ENCODE peak calls at places on chromosomes 6 and 20, in four cellular contexts. N is heart left ventricle, X is upper lobe of right lung, E is H1. P is an unnamed sample.

GRCh38 chr6:135738646-135739045 is 112.9 kb upstream of the PDE7B start:
- DNase-seq in N (no peak), X (no peak), E (no peak), P (no peak)

GRCh38 chr20:16302818-16303217 is 270.4 kb downstream of the KIF16B start:
- DNase-seq in N (no peak), X (no peak), E (no peak), P (no peak)

GRCh38 chr6:101700655-101701054 is 307.1 kb downstream of the GRIK2 start:
- DNase-seq in N (no peak), X (no peak), E (no peak), P (no peak)

GRCh38 chr6:125811259-125811658 is 20.5 kb downstream of the NCOA7 start:
- DNase-seq in N (no peak), X (no peak), E (no peak), P (no peak)

GRCh38 chr20:16100767-16101166 is 472.5 kb downstream of the KIF16B start:
- DNase-seq in N (no peak), X (no peak), E (no peak), P (no peak)

GRCh38 chr6:135346747-135347146 is 150.8 kb downstream of the AHI1 start:
- DNase-seq in N (no peak), X (no peak), E (no peak), P (no peak)

GRCh38 chr6:157718788-157719187 is 104.3 kb upstream of the SNX9 start:
- DNase-seq in N (no peak), X (no peak), E (no peak), P (no peak)

GRCh38 chr6:133017581-133017980 is 203.2 kb downstream of the RPS12 start:
- DNase-seq in N (no peak), X (no peak), E (no peak), P (no peak)

GRCh38 chr6:135268740-135269139 is 87.6 kb downstream of the MYB start:
- DNase-seq in N (no peak), X (no peak), E (peak; percentile 3), P (no peak)

GRCh38 chr6:78611886-78612480 is 255.4 kb upstream of the IRAK1BP1 start:
- DNase-seq in N (no peak), X (no peak), E (no peak), P (no peak)

GRCh38 chr6:22569281-22570184 is at the start of gene HDGFL1:
- DNase-seq in N (no peak), X (peak; percentile 48), E (no peak), P (no peak)

GRCh38 chr6:35051393-35051792 is 89.7 kb downstream of the TCP11 start:
- DNase-seq in N (no peak), X (no peak), E (no peak), P (no peak)

GRCh38 chr6:156720739-156721714 is 56.2 kb upstream of the ARID1B start:
- DNase-seq in N (peak; percentile 25), X (peak; percentile 72), E (peak; percentile 65), P (no peak)

GRCh38 chr6:301929-302705 is 9.8 kb downstream of the DUSP22 start:
- DNase-seq in N (no peak), X (no peak), E (no peak), P (no peak)

GRCh38 chr20:61742097-61742805 is 323.4 kb downstream of the TAF4 start:
- DNase-seq in N (no peak), X (no peak), E (no peak), P (no peak)

GRCh38 chr6:124962617-124963415 is 579 bp downstream of the RNF217 start:
- DNase-seq in N (peak; percentile 52), X (peak; percentile 79), E (peak; percentile 74), P (no peak)

GRCh38 chr6:136677344-136677743 is 114.9 kb downstream of the MAP3K5 start:
- DNase-seq in N (no peak), X (no peak), E (no peak), P (no peak)

GRCh38 chr6:46452312-46452917 is 38.8 kb downstream of the RCAN2 start:
- DNase-seq in N (no peak), X (no peak), E (no peak), P (no peak)

GRCh38 chr6:82185948-82186347 is 61.6 kb downstream of the IBTK start:
- DNase-seq in N (no peak), X (no peak), E (no peak), P (no peak)

GRCh38 chr6:156543431-156543830 is 233.7 kb upstream of the ARID1B start:
- DNase-seq in N (no peak), X (no peak), E (peak; percentile 23), P (no peak)

GRCh38 chr6:158631678-158632537 is 12.6 kb downstream of the DYNLT1 start:
- DNase-seq in N (peak; percentile 81), X (peak; percentile 66), E (no peak), P (no peak)

GRCh38 chr20:64236137-64237088 is 19.1 kb upstream of the PCMTD2 start:
- DNase-seq in N (no peak), X (peak; percentile 37), E (no peak), P (no peak)

GRCh38 chr20:9457055-9457454 is 57.3 kb upstream of the LAMP5 start:
- DNase-seq in N (no peak), X (no peak), E (no peak), P (no peak)

GRCh38 chr6:88919032-88919431 is 44.4 kb downstream of the RNGTT start:
- DNase-seq in N (no peak), X (no peak), E (no peak), P (no peak)

GRCh38 chr20:2217857-2218529 is 77.8 kb upstream of the TGM3 start:
- DNase-seq in N (peak; percentile 25), X (no peak), E (no peak), P (no peak)

DNA sequence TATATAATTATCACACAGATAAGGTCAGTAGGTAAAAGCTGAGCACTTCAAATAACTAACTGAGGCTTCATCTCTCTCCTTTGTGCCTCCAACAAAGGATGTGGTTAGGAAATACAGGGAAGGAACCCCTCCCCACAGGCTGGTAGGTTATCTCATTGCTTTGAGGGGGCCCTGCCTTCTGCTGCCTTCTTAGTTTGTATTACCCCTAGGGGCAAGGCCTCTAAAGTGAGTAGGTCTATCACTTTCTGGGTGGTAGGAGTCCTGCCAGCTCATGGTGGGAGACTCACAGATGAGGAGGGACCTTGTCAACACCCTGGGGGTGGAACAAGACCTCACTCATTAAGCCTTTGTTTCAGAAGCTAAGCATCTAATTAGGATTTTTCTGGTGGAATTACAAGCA is 34.6 kb downstream of the EDN1 start:
- DNase-seq in N (no peak), X (no peak), E (peak; percentile 51), P (no peak)
- H3K27ac ChIP-seq in N (no peak overlapping the region), X (peak overlapping the region; percentile 52), E (no peak overlapping the region), P (peak overlapping the region; percentile 99)

GRCh38 chr6:70162972-70163371 is 139.9 kb downstream of the COL9A1 start:
- DNase-seq in N (no peak), X (no peak), E (no peak), P (no peak)

GRCh38 chr6:70163795-70164194 is 139.1 kb downstream of the COL9A1 start:
- DNase-seq in N (no peak), X (no peak), E (no peak), P (no peak)

GRCh38 chr6:70166088-70166958 is 136.6 kb downstream of the COL9A1 start:
- DNase-seq in N (peak; percentile 19), X (peak; percentile 67), E (peak; percentile 79), P (no peak)

DNA sequence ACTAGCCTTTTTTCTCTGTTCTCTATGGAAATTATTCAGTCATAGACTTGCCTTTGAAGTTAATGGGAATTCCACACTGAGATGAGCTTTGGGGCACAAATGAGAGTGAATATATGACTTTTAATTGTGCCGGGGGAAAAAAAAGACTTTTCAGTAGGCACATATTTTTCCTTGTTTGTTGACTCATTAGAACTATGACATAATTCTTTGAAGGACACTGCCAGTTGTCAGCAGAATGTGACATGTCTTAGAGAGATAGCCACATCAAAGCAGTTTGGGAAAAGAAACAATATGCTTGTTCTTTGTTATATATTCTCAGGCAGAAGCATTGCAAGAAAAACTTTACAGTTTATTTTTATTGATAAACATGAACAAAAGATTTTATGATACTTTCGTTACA is 138.3 kb downstream of the COL9A1 start:
- DNase-seq in N (no peak), X (no peak), E (no peak), P (no peak)
- H3K27ac ChIP-seq in N (no peak overlapping the region), X (no peak overlapping the region), E (no peak overlapping the region), P (no peak overlapping the region)

GRCh38 chr6:106525885-106526280 is 103.4 kb downstream of the RTN4IP1 start:
- DNase-seq in N (no peak), X (no peak), E (no peak), P (no peak)

GRCh38 chr6:106527111-106527510 is 102.2 kb downstream of the RTN4IP1 start:
- DNase-seq in N (no peak), X (no peak), E (no peak), P (no peak)

GRCh38 chr6:106522557-106522956 is 106.7 kb downstream of the RTN4IP1 start:
- DNase-seq in N (no peak), X (no peak), E (no peak), P (no peak)

GRCh38 chr6:106527979-106528378 is 101.3 kb downstream of the RTN4IP1 start:
- DNase-seq in N (no peak), X (no peak), E (no peak), P (peak; percentile 88)

DNA sequence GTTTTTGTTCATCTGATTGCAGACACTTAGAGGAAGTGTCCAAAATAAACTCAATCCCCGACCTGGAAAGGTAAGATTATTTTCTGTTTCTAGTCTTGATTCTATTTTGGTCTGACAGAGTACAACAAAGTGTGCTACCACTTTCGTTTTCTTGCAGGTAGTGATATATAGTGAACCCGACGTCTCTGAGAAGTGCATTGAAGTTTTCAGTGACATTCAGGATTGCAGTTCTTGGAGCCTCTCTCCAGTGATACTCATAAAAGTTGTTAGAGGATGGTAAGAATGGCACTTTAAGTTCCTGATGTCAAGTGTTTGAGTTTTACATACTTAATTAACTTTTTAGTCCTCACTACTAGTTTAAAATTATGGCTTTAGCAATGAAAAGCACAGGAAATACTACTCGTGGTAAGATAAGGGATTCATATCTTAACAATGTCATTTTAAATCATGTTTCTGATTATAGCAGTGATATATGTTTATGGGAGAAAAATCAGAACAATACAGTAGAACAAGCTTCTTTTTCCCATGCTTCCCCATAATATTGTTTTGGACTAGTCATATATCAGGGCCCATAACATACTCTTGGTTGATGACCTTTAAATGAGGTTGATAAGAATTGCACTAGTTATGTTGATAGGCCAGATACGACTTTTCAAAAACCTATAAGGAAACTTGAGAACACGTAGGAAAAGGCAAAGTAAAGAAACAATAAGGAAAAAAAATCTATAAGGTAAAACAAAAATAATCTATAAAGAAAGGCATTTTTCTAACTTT is 104.0 kb downstream of the RTN4IP1 start:
- DNase-seq in N (no peak), X (no peak), E (no peak), P (no peak)
- H3K27ac ChIP-seq in N (no peak overlapping the region), X (peak overlapping the region; percentile 33), E (no peak overlapping the region), P (peak overlapping the region; percentile 98)

GRCh38 chr20:32203556-32204484 is 3.7 kb downstream of the PLAGL2 start:
- DNase-seq in N (no peak), X (no peak), E (no peak), P (peak; percentile 83)

GRCh38 chr20:32195581-32195980 is 12.0 kb downstream of the PLAGL2 start:
- DNase-seq in N (no peak), X (no peak), E (no peak), P (no peak)

GRCh38 chr20:32201977-32202363 is 5.6 kb downstream of the PLAGL2 start:
- DNase-seq in N (no peak), X (peak; percentile 72), E (no peak), P (no peak)

GRCh38 chr20:32201296-32201976 is 6.1 kb downstream of the PLAGL2 start:
- DNase-seq in N (no peak), X (no peak), E (no peak), P (no peak)

DNA sequence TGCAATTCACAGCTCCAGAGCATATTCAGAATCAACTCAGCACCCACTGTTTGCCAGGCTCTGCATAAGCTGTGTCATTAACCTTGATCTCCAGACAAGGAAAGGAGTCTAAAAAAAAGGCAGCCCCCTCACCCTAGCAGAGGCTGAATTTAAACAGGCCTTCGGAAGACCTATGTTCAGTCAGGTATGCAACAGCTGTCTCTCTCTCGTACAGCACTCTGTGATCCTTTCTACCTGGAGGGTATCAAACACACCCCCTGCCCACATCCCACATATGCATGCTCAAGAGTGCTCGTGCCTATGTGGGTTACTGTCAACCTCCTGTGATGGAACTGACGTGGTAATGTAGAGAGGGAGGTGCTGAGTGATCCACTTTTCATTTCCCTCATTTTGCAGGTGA is 8.5 kb downstream of the PLAGL2 start:
- DNase-seq in N (no peak), X (no peak), E (no peak), P (no peak)
- H3K27ac ChIP-seq in N (no peak overlapping the region), X (no peak overlapping the region), E (no peak overlapping the region), P (no peak overlapping the region)

P was measured in epithelial cell of prostate.